ENCODE peak calls at places on chromosomes 16 and 17, in six cellular contexts. One of them, this sample, is unnamed.

GRCh38 chr17:55903028-55903690 is 152.3 kb downstream of the PCTP start:
- DNase-seq in A673: no peak
- DNase-seq in fibroblast of the aortic adventitia: no peak
- DNase-seq in stimulated activated CD8-positive, alpha-beta memory T cell treated with anti-CD3 and anti-CD28 coated beads, Interleukin-7, amount 100 ng/mL, for 24 hours: no peak
- DNase-seq in GDM1: no peak
- DNase-seq in amniotic stem cell: no peak
- DNase-seq in this sample: no peak

GRCh38 chr17:18323007-18323406 is 7.9 kb downstream of the SMCR8 start:
- DNase-seq in fibroblast of the aortic adventitia: no peak
- DNase-seq in amniotic stem cell: no peak
- DNase-seq in GDM1: no peak
- DNase-seq in A673: no peak
- DNase-seq in stimulated activated CD8-positive, alpha-beta memory T cell treated with anti-CD3 and anti-CD28 coated beads, Interleukin-7, amount 100 ng/mL, for 24 hours: no peak
- DNase-seq in this sample: no peak

GRCh38 chr17:76147211-76148014 is 6.4 kb upstream of the FOXJ1 start:
- DNase-seq in fibroblast of the aortic adventitia: peak; percentile 59
- DNase-seq in stimulated activated CD8-positive, alpha-beta memory T cell treated with anti-CD3 and anti-CD28 coated beads, Interleukin-7, amount 100 ng/mL, for 24 hours: no peak
- DNase-seq in amniotic stem cell: no peak
- DNase-seq in GDM1: no peak
- DNase-seq in A673: peak; percentile 69
- DNase-seq in this sample: no peak

GRCh38 chr16:27324851-27325301 is 11.1 kb downstream of the IL4R start:
- DNase-seq in GDM1: no peak
- DNase-seq in A673: no peak
- DNase-seq in amniotic stem cell: no peak
- DNase-seq in fibroblast of the aortic adventitia: no peak
- DNase-seq in stimulated activated CD8-positive, alpha-beta memory T cell treated with anti-CD3 and anti-CD28 coated beads, Interleukin-7, amount 100 ng/mL, for 24 hours: no peak
- DNase-seq in this sample: no peak

GRCh38 chr17:48439473-48439872 is 9.5 kb upstream of the SKAP1 start:
- DNase-seq in GDM1: no peak
- DNase-seq in A673: no peak
- DNase-seq in fibroblast of the aortic adventitia: no peak
- DNase-seq in stimulated activated CD8-positive, alpha-beta memory T cell treated with anti-CD3 and anti-CD28 coated beads, Interleukin-7, amount 100 ng/mL, for 24 hours: no peak
- DNase-seq in amniotic stem cell: no peak
- DNase-seq in this sample: no peak

GRCh38 chr16:12141073-12141472 is 164.5 kb downstream of the SNX29 start:
- DNase-seq in stimulated activated CD8-positive, alpha-beta memory T cell treated with anti-CD3 and anti-CD28 coated beads, Interleukin-7, amount 100 ng/mL, for 24 hours: no peak
- DNase-seq in A673: no peak
- DNase-seq in amniotic stem cell: no peak
- DNase-seq in fibroblast of the aortic adventitia: no peak
- DNase-seq in GDM1: no peak
- DNase-seq in this sample: no peak

GRCh38 chr17:79997004-79997673 is 38.5 kb downstream of the TBC1D16 start:
- DNase-seq in fibroblast of the aortic adventitia: no peak
- DNase-seq in A673: peak; percentile 88
- DNase-seq in amniotic stem cell: no peak
- DNase-seq in stimulated activated CD8-positive, alpha-beta memory T cell treated with anti-CD3 and anti-CD28 coated beads, Interleukin-7, amount 100 ng/mL, for 24 hours: peak; percentile 32
- DNase-seq in GDM1: peak; percentile 85
- DNase-seq in this sample: no peak

GRCh38 chr16:11224096-11224893 is 31.7 kb downstream of the SOCS1 start:
- DNase-seq in GDM1: peak; percentile 49
- DNase-seq in fibroblast of the aortic adventitia: no peak
- DNase-seq in amniotic stem cell: no peak
- DNase-seq in A673: no peak
- DNase-seq in stimulated activated CD8-positive, alpha-beta memory T cell treated with anti-CD3 and anti-CD28 coated beads, Interleukin-7, amount 100 ng/mL, for 24 hours: peak; percentile 32
- DNase-seq in this sample: no peak

GRCh38 chr16:66746048-66746447 is 5.4 kb downstream of the DYNC1LI2 start:
- DNase-seq in GDM1: no peak
- DNase-seq in amniotic stem cell: no peak
- DNase-seq in stimulated activated CD8-positive, alpha-beta memory T cell treated with anti-CD3 and anti-CD28 coated beads, Interleukin-7, amount 100 ng/mL, for 24 hours: no peak
- DNase-seq in fibroblast of the aortic adventitia: no peak
- DNase-seq in A673: no peak
- DNase-seq in this sample: no peak

GRCh38 chr17:4945176-4945943 is 3.0 kb downstream of the PFN1 start:
- DNase-seq in fibroblast of the aortic adventitia: peak; percentile 92
- DNase-seq in A673: peak; percentile 73
- DNase-seq in GDM1: peak; percentile 52
- DNase-seq in stimulated activated CD8-positive, alpha-beta memory T cell treated with anti-CD3 and anti-CD28 coated beads, Interleukin-7, amount 100 ng/mL, for 24 hours: peak; percentile 68
- DNase-seq in amniotic stem cell: peak; percentile 77
- DNase-seq in this sample: peak; percentile 47

GRCh38 chr16:74740795-74741304 is 33.8 kb downstream of the FA2H start:
- DNase-seq in GDM1: no peak
- DNase-seq in stimulated activated CD8-positive, alpha-beta memory T cell treated with anti-CD3 and anti-CD28 coated beads, Interleukin-7, amount 100 ng/mL, for 24 hours: no peak
- DNase-seq in A673: no peak
- DNase-seq in amniotic stem cell: no peak
- DNase-seq in fibroblast of the aortic adventitia: peak; percentile 40
- DNase-seq in this sample: no peak

GRCh38 chr17:82277851-82278250 is 4.4 kb upstream of the CSNK1D start:
- DNase-seq in stimulated activated CD8-positive, alpha-beta memory T cell treated with anti-CD3 and anti-CD28 coated beads, Interleukin-7, amount 100 ng/mL, for 24 hours: no peak
- DNase-seq in fibroblast of the aortic adventitia: no peak
- DNase-seq in amniotic stem cell: no peak
- DNase-seq in A673: no peak
- DNase-seq in GDM1: no peak
- DNase-seq in this sample: no peak

GRCh38 chr17:5485270-5486205 is at the start of gene DERL2:
- DNase-seq in A673: peak; percentile 60
- DNase-seq in GDM1: no peak
- DNase-seq in fibroblast of the aortic adventitia: peak; percentile 34
- DNase-seq in amniotic stem cell: no peak
- DNase-seq in stimulated activated CD8-positive, alpha-beta memory T cell treated with anti-CD3 and anti-CD28 coated beads, Interleukin-7, amount 100 ng/mL, for 24 hours: no peak
- DNase-seq in this sample: no peak

GRCh38 chr16:88782454-88783390 is 2.3 kb downstream of the PIEZO1 start:
- DNase-seq in amniotic stem cell: peak; percentile 63
- DNase-seq in fibroblast of the aortic adventitia: peak; percentile 70
- DNase-seq in GDM1: no peak
- DNase-seq in stimulated activated CD8-positive, alpha-beta memory T cell treated with anti-CD3 and anti-CD28 coated beads, Interleukin-7, amount 100 ng/mL, for 24 hours: peak; percentile 61
- DNase-seq in A673: peak; percentile 31
- DNase-seq in this sample: no peak

GRCh38 chr17:62625870-62626200 is 1.6 kb upstream of the MRC2 start:
- DNase-seq in fibroblast of the aortic adventitia: no peak
- DNase-seq in stimulated activated CD8-positive, alpha-beta memory T cell treated with anti-CD3 and anti-CD28 coated beads, Interleukin-7, amount 100 ng/mL, for 24 hours: no peak
- DNase-seq in amniotic stem cell: no peak
- DNase-seq in A673: no peak
- DNase-seq in GDM1: no peak
- DNase-seq in this sample: no peak

GRCh38 chr17:40350410-40351184 is 13.9 kb downstream of the GJD3 start:
- DNase-seq in stimulated activated CD8-positive, alpha-beta memory T cell treated with anti-CD3 and anti-CD28 coated beads, Interleukin-7, amount 100 ng/mL, for 24 hours: no peak
- DNase-seq in amniotic stem cell: no peak
- DNase-seq in GDM1: no peak
- DNase-seq in fibroblast of the aortic adventitia: no peak
- DNase-seq in A673: peak; percentile 58
- DNase-seq in this sample: no peak

GRCh38 chr16:10033561-10033960 is 148.7 kb downstream of the GRIN2A start:
- DNase-seq in amniotic stem cell: no peak
- DNase-seq in A673: no peak
- DNase-seq in fibroblast of the aortic adventitia: no peak
- DNase-seq in stimulated activated CD8-positive, alpha-beta memory T cell treated with anti-CD3 and anti-CD28 coated beads, Interleukin-7, amount 100 ng/mL, for 24 hours: no peak
- DNase-seq in GDM1: no peak
- DNase-seq in this sample: no peak

GRCh38 chr17:64534187-64534586 is 27.4 kb downstream of the CEP95 start:
- DNase-seq in amniotic stem cell: no peak
- DNase-seq in A673: peak; percentile 18
- DNase-seq in stimulated activated CD8-positive, alpha-beta memory T cell treated with anti-CD3 and anti-CD28 coated beads, Interleukin-7, amount 100 ng/mL, for 24 hours: no peak
- DNase-seq in GDM1: peak; percentile 4
- DNase-seq in fibroblast of the aortic adventitia: no peak
- DNase-seq in this sample: no peak

GRCh38 chr16:68432701-68433100 is 15.6 kb downstream of the SMPD3 start:
- DNase-seq in A673: no peak
- DNase-seq in stimulated activated CD8-positive, alpha-beta memory T cell treated with anti-CD3 and anti-CD28 coated beads, Interleukin-7, amount 100 ng/mL, for 24 hours: no peak
- DNase-seq in fibroblast of the aortic adventitia: no peak
- DNase-seq in amniotic stem cell: no peak
- DNase-seq in GDM1: no peak
- DNase-seq in this sample: no peak

GRCh38 chr17:55456307-55457240 is 34.9 kb upstream of the MMD start:
- DNase-seq in A673: no peak
- DNase-seq in amniotic stem cell: no peak
- DNase-seq in GDM1: no peak
- DNase-seq in stimulated activated CD8-positive, alpha-beta memory T cell treated with anti-CD3 and anti-CD28 coated beads, Interleukin-7, amount 100 ng/mL, for 24 hours: no peak
- DNase-seq in fibroblast of the aortic adventitia: no peak
- DNase-seq in this sample: no peak

GRCh38 chr16:88068476-88069396 is 117.5 kb downstream of the BANP start:
- DNase-seq in fibroblast of the aortic adventitia: no peak
- DNase-seq in A673: no peak
- DNase-seq in stimulated activated CD8-positive, alpha-beta memory T cell treated with anti-CD3 and anti-CD28 coated beads, Interleukin-7, amount 100 ng/mL, for 24 hours: no peak
- DNase-seq in GDM1: no peak
- DNase-seq in amniotic stem cell: no peak
- DNase-seq in this sample: no peak

GRCh38 chr17:37327341-37328090 is 48.3 kb upstream of the C17orf78 start:
- DNase-seq in A673: no peak
- DNase-seq in stimulated activated CD8-positive, alpha-beta memory T cell treated with anti-CD3 and anti-CD28 coated beads, Interleukin-7, amount 100 ng/mL, for 24 hours: no peak
- DNase-seq in fibroblast of the aortic adventitia: peak; percentile 85
- DNase-seq in GDM1: no peak
- DNase-seq in amniotic stem cell: no peak
- DNase-seq in this sample: peak; percentile 87

GRCh38 chr16:83307206-83307990 is 500.4 kb upstream of the HSBP1 start:
- DNase-seq in stimulated activated CD8-positive, alpha-beta memory T cell treated with anti-CD3 and anti-CD28 coated beads, Interleukin-7, amount 100 ng/mL, for 24 hours: no peak
- DNase-seq in GDM1: no peak
- DNase-seq in amniotic stem cell: no peak
- DNase-seq in A673: no peak
- DNase-seq in fibroblast of the aortic adventitia: no peak
- DNase-seq in this sample: no peak

GRCh38 chr17:61218438-61218837 is 181.2 kb upstream of the TBX2 start:
- DNase-seq in stimulated activated CD8-positive, alpha-beta memory T cell treated with anti-CD3 and anti-CD28 coated beads, Interleukin-7, amount 100 ng/mL, for 24 hours: no peak
- DNase-seq in GDM1: no peak
- DNase-seq in A673: peak; percentile 37
- DNase-seq in amniotic stem cell: no peak
- DNase-seq in fibroblast of the aortic adventitia: peak; percentile 26
- DNase-seq in this sample: peak; percentile 46

GRCh38 chr16:20023190-20023589 is 50.5 kb downstream of the GPR139 start:
- DNase-seq in A673: peak; percentile 49
- DNase-seq in GDM1: no peak
- DNase-seq in amniotic stem cell: no peak
- DNase-seq in fibroblast of the aortic adventitia: peak; percentile 12
- DNase-seq in stimulated activated CD8-positive, alpha-beta memory T cell treated with anti-CD3 and anti-CD28 coated beads, Interleukin-7, amount 100 ng/mL, for 24 hours: no peak
- DNase-seq in this sample: no peak

GRCh38 chr16:84643677-84644076 is 4.6 kb upstream of the KLHL36 start:
- DNase-seq in fibroblast of the aortic adventitia: no peak
- DNase-seq in stimulated activated CD8-positive, alpha-beta memory T cell treated with anti-CD3 and anti-CD28 coated beads, Interleukin-7, amount 100 ng/mL, for 24 hours: no peak
- DNase-seq in A673: no peak
- DNase-seq in amniotic stem cell: no peak
- DNase-seq in GDM1: no peak
- DNase-seq in this sample: no peak

GRCh38 chr16:28528463-28528867 is 10.3 kb downstream of the NUPR1 start:
- DNase-seq in fibroblast of the aortic adventitia: no peak
- DNase-seq in A673: no peak
- DNase-seq in GDM1: no peak
- DNase-seq in amniotic stem cell: no peak
- DNase-seq in stimulated activated CD8-positive, alpha-beta memory T cell treated with anti-CD3 and anti-CD28 coated beads, Interleukin-7, amount 100 ng/mL, for 24 hours: no peak
- DNase-seq in this sample: no peak

GRCh38 chr17:45098869-45099616 is 33.3 kb downstream of the PLCD3 start:
- DNase-seq in stimulated activated CD8-positive, alpha-beta memory T cell treated with anti-CD3 and anti-CD28 coated beads, Interleukin-7, amount 100 ng/mL, for 24 hours: peak; percentile 53
- DNase-seq in GDM1: peak; percentile 40
- DNase-seq in amniotic stem cell: peak; percentile 64
- DNase-seq in A673: peak; percentile 63
- DNase-seq in fibroblast of the aortic adventitia: peak; percentile 87
- DNase-seq in this sample: no peak

GRCh38 chr16:4882633-4883285 is 35.5 kb downstream of the UBN1 start:
- DNase-seq in amniotic stem cell: no peak
- DNase-seq in fibroblast of the aortic adventitia: no peak
- DNase-seq in A673: no peak
- DNase-seq in stimulated activated CD8-positive, alpha-beta memory T cell treated with anti-CD3 and anti-CD28 coated beads, Interleukin-7, amount 100 ng/mL, for 24 hours: no peak
- DNase-seq in GDM1: no peak
- DNase-seq in this sample: no peak